ENCODE peak calls at places on chromosomes 4 and X, in six cellular contexts. O is Right ventricle myocardium superior; T is stimulated activated CD4-positive, alpha-beta T cell treated with anti-CD3 and anti-CD28 coated beads, Interleukin-15, amount 100 ng/mL, for 1 hour; K is activated T-cell treated with anti-CD3 and anti-CD28 coated beads for 48 hours; A is mesothelial cell of epicardium; S is astrocyte of the spinal cord. C is an unnamed sample.

GRCh38 chr4:85861064-85861767 is 386.3 kb downstream of the ARHGAP24 start:
- DNase-seq in K (no peak), A (no peak), T (no peak), O (no peak), S (no peak), C (no peak)

GRCh38 chr4:67721770-67722597 is 21.0 kb upstream of the UBA6 start:
- DNase-seq in K (no peak), T (no peak), S (peak), A (no peak), O (no peak), C (peak)

GRCh38 chrX:115625577-115626301 is 64.8 kb downstream of the PLS3 start:
- DNase-seq in T (no peak), K (no peak), A (no peak), S (peak), O (no peak), C (no peak)

GRCh38 chr4:173488656-173489055 is 41.4 kb downstream of the HAND2 start:
- DNase-seq in K (no peak), S (no peak), O (no peak), T (no peak), A (no peak), C (no peak)

GRCh38 chrX:140510306-140510676 is 5.4 kb upstream of the SOX3 start:
- DNase-seq in A (no peak), S (no peak), T (no peak), K (no peak), O (no peak), C (no peak)

GRCh38 chr4:158163941-158164665 is 8.7 kb downstream of the GASK1B start:
- DNase-seq in S (no peak), T (no peak), O (no peak), A (no peak), K (no peak), C (peak)

GRCh38 chr4:144787365-144788263 is 141.7 kb downstream of the HHIP start:
- DNase-seq in T (no peak), S (peak), O (no peak), K (no peak), A (no peak), C (peak)

GRCh38 chr4:26302390-26302897 is 18.4 kb upstream of the RBPJ start:
- DNase-seq in K (no peak), T (no peak), A (no peak), O (no peak), S (no peak), C (no peak)

GRCh38 chr4:185039508-185040273 is 21.4 kb downstream of the HELT start:
- DNase-seq in O (no peak), K (no peak), T (no peak), S (peak), A (no peak), C (peak)

GRCh38 chr4:154416183-154416543 is 75.4 kb downstream of the DCHS2 start:
- DNase-seq in T (no peak), S (no peak), O (peak), K (no peak), A (peak), C (peak)

C was measured in RPMI7951.